ENCODE peak calls at places on chromosomes 3 and 15, in nine cellular contexts. D is esophagus muscularis mucosa, M is SK-N-SH, K is stomach, P is transverse colon, G is HepG2, X is sigmoid colon, U is H1, S is upper lobe of left lung. N is an unnamed sample.
A peak's percentile ranks its signal among the peaks of the same experiment; 100 is the strongest.

GRCh38 chr15:42226648-42227047 is 18.5 kb upstream of the VPS39 start:
- DNase-seq in D (no peak), M (no peak), K (no peak), P (no peak), G (peak; percentile 78), X (no peak), U (no peak), S (no peak), N (no peak)

GRCh38 chr15:84949845-84950569 is 31.6 kb upstream of the PDE8A start:
- DNase-seq in D (no peak), M (no peak), K (no peak), P (no peak), G (no peak), X (peak; percentile 26), U (no peak), S (no peak), N (no peak)

GRCh38 chr3:160049570-160049969 is 60.9 kb downstream of the IL12A start:
- DNase-seq in D (no peak), M (peak; percentile 73), K (no peak), P (no peak), G (no peak), X (no peak), U (no peak), S (no peak), N (no peak)

GRCh38 chr3:126582286-126582685 is 23.6 kb upstream of the C3orf22 start:
- DNase-seq in D (no peak), M (no peak), K (no peak), P (no peak), G (no peak), X (no peak), U (no peak), S (no peak), N (no peak)

GRCh38 chr3:149688122-149688757 is 30.4 kb upstream of the WWTR1 start:
- DNase-seq in D (no peak), M (no peak), K (peak; percentile 28), P (no peak), G (no peak), X (no peak), U (no peak), S (no peak), N (no peak)

GRCh38 chr3:49469876-49470713 is at the start of gene DAG1:
- DNase-seq in D (peak; percentile 99), M (peak; percentile 97), K (peak; percentile 99), P (peak; percentile 99), G (peak; percentile 89), X (peak; percentile 99), U (peak; percentile 98), S (peak; percentile 99), N (peak; percentile 99)

GRCh38 chr3:50210176-50210509 is 5.1 kb downstream of the SLC38A3 start:
- DNase-seq in D (no peak), M (no peak), K (no peak), P (no peak), G (no peak), X (no peak), U (no peak), S (no peak), N (no peak)

GRCh38 chr15:44157679-44158078 is 37.4 kb downstream of the FRMD5 start:
- DNase-seq in D (no peak), M (no peak), K (no peak), P (no peak), G (peak; percentile 76), X (no peak), U (no peak), S (no peak), N (no peak)

DNA sequence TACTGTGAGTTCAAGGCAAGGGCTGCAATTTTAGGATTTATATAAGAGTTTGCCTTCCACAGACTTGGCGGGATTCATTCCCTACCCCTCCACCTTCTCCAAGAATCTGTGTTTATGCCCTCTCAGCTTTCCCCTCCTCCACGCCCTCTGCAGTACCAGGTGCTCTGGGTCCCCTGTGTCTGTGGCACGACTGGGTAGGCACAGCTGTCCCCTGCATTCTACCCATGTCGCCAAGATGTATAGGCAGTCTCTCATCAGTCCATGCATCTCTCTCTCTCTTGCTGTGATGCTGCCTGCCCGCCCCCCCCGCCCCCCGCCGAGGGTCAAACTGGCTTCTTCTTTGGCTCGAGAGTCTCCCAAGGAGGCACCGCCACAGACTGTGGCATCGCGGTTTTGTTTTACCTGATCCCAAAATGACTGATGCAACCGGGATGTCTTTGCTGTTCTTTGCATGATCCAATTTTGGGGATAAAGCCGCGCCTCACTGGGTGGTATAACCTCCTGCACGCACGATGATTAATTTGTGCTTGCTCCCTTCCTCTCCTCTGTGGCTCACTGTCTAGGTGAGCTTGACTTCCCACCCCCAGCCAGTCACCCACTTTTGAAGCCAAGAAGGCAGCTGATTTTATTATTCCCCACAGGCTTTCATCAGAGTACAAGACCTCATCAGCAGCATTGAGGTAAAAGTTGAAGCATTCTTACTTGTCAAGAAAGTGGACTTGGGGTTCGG is 43.7 kb downstream of the EFCAB12 start:
- DNase-seq in D (no peak), M (no peak), K (no peak), P (no peak), G (no peak), X (no peak), U (no peak), S (no peak), N (no peak)
- TF ChIP-seq POLR2AphosphoS5 in D (no peak), M (no peak), K (no peak), P (no peak), G (no peak), X (no peak), U (peak; percentile 37), S (no peak), N (no peak)

DNA sequence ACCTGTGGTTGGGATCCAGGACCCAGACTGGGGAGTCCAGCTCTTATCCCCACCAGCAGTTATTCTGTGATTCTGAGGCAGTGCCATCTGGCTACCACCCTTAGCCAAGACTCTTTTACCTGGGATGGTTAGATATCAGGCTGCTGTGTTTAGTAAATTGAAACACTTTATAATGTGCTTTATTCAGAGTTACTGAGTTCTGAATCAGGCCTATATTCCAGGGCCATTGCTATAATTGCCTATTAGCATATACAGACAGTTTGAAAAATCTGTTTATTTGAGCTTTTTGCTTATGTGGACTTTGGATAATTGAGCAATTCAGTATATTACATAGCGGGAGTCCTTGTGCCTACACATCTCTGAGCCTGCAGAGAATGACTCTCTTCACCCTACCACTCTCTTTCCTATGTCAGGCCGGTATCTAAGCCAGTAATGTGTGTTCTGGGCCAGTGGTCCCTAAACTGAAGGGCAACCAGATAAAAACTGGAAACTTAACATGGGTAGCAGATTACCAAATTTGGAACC is 45.4 kb upstream of the TRAK1 start:
- DNase-seq in D (no peak), M (no peak), K (no peak), P (no peak), G (peak; percentile 81), X (no peak), U (no peak), S (no peak), N (no peak)
- TF ChIP-seq CTCF in D (no peak), M (no peak), K (no peak), P (no peak), G (no peak), X (no peak), U (no peak), S (no peak), N (no peak)

GRCh38 chr15:40070608-40071218 is 31.7 kb upstream of the SRP14 start:
- DNase-seq in D (no peak), M (no peak), K (no peak), P (no peak), G (no peak), X (no peak), U (no peak), S (no peak), N (no peak)

GRCh38 chr15:40067921-40068624 is 29.1 kb upstream of the SRP14 start:
- DNase-seq in D (no peak), M (no peak), K (no peak), P (no peak), G (no peak), X (no peak), U (no peak), S (no peak), N (no peak)

GRCh38 chr15:40070166-40070557 is 31.2 kb upstream of the SRP14 start:
- DNase-seq in D (no peak), M (peak; percentile 67), K (no peak), P (no peak), G (no peak), X (no peak), U (no peak), S (no peak), N (no peak)

GRCh38 chr15:40072216-40072990 is 33.4 kb upstream of the SRP14 start:
- DNase-seq in D (no peak), M (no peak), K (no peak), P (no peak), G (no peak), X (no peak), U (no peak), S (peak; percentile 79), N (no peak)

DNA sequence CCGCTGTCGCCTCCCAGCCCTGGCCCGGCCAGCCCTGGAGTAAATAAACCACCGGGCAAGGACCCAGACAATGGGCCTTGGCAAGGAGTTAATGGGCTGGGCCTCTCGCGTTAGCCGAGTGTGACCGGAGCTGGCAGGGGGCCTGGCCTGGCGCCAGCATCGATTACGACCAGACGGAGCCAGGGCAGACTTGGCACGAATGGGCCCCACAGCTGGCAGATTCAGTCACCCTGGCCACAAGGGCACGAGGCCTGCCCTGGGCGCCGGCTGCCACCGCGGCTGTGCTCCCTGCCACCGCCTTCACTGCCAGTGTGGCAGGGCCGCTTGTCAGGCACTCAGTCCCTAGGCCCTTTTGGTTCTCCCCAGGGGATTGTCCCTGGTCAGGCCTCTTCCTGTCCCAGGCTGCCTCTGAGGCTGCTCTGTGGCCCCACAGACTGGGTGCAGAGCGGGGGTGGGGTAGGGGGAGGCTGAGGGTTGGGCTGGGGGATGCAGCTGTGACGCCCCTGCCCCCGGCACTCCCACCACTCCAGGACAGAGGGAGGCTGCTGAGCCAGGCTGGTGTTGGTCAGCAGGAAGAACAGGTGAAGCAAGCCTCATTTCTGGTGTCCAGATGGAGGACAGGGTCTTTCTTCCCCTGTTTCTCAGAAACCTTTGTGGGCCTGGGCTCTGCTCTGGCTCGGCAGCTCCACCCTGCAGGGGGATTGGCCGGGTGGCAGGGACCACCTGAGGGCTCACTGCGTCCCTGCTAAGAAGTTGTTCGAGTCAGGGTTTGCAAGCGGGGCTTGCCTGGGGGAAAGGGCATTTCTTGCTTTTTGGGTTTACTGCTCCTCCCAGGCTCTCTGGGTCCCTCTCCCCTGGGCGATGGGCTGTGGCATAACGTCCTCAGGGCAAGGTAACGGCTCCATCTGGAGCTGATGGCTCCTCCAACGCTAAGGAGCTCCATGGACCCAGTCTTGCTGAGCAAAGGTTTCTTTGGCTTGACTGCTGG is 30.5 kb upstream of the SRP14 start:
- DNase-seq in D (peak; percentile 93), M (peak; percentile 98), K (peak; percentile 99), P (peak; percentile 95), G (peak; percentile 76), X (peak; percentile 94), U (peak; percentile 82), S (peak; percentile 95), N (peak; percentile 91)
- TF ChIP-seq EP300 in D (no peak), M (peak; percentile 75), K (no peak), P (no peak), G (no peak), X (no peak), U (no peak), S (peak; percentile 44), N (no peak)

DNA sequence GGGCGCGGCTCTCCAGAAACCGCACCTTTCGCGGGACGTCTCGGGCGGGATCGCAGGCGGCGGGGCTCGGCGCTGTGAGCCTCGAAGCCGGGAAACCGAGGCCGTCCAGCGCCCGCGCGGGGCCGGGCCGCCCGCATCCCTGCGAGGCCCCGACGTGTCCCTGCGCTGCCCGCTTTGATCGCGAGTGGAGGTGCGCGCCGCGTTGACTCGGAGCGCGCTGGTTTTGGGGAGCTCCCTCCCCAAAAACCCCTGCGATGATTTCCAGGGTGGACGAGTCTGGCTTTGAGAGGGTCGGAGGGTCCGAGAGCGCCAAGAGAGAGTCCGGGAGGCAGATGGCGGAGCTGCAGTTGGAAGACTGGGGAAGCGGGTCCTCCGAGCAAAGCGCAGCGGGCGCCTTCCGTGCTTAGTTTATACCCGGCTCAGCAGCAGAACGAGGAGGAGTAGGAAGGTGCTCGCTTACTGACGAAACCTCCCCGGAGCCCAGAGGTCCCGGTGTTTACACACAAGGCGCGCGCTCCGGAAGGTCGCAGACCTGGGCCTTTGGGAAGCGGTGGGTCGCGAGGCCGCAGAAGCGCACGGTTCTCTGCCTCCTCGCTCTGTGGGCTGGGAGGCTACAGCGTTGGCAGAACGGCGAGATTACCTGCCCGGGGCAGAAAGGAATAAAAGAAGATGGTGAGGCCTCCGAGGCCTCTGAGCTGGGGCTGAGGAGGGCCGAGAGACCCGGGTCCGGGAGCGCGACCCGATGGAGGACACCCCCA is 687 bp downstream of the ALDH1A3 start:
- DNase-seq in D (no peak), M (no peak), K (no peak), P (no peak), G (no peak), X (no peak), U (peak; percentile 75), S (peak; percentile 83), N (peak; percentile 50)
- TF ChIP-seq POLR2AphosphoS5 in D (no peak), M (no peak), K (no peak), P (no peak), G (no peak), X (no peak), U (no peak), S (no peak), N (no peak)